ENCODE peak calls at places on chromosomes 3 and 15, in eight cellular contexts. P, M, G, H, K, O, U and W are unnamed samples.

GRCh38 chr3:47436180-47436579 is 39.6 kb downstream of the SCAP start:
- DNase-seq in U (no peak), G (no peak), H (no peak), O (no peak), M (no peak), K (no peak), P (no peak), W (no peak)

GRCh38 chr15:75648156-75649000 is 666 bp downstream of the SNX33 start:
- DNase-seq in U (no peak), P (peak), K (peak), M (no peak), O (peak), G (no peak), H (no peak), W (no peak)

GRCh38 chr15:27730878-27731277 is 368.2 kb downstream of the OCA2 start:
- DNase-seq in G (no peak), K (no peak), O (no peak), M (no peak), U (no peak), H (no peak), P (no peak), W (no peak)

GRCh38 chr3:156449712-156450574 is 105.0 kb downstream of the SSR3 start:
- DNase-seq in H (no peak), P (peak), K (peak), O (no peak), M (no peak), G (no peak), U (no peak), W (no peak)

GRCh38 chr3:112967828-112968227 is 7.1 kb downstream of the CD200R1 start:
- DNase-seq in H (no peak), U (no peak), K (no peak), M (no peak), P (no peak), O (no peak), G (no peak), W (no peak)

GRCh38 chr3:49813497-49814174 is at the start of gene UBA7:
- DNase-seq in H (no peak), M (no peak), U (no peak), G (no peak), O (peak), P (peak), K (peak), W (peak)

GRCh38 chr15:74208901-74209559 is 6.4 kb upstream of the STRA6 start:
- DNase-seq in M (no peak), U (no peak), P (peak), G (no peak), K (peak), O (no peak), H (no peak), W (no peak)

GRCh38 chr3:190684776-190685175 is 170.9 kb downstream of the IL1RAP start:
- DNase-seq in P (no peak), H (no peak), O (no peak), G (no peak), U (no peak), K (no peak), M (no peak), W (no peak)

GRCh38 chr3:12352253-12352652 is 63.4 kb downstream of the PPARG start:
- DNase-seq in O (no peak), G (no peak), U (no peak), K (no peak), M (no peak), H (no peak), P (no peak), W (no peak)

GRCh38 chr3:161031134-161031533 is 74.0 kb downstream of the B3GALNT1 start:
- DNase-seq in M (no peak), P (peak), K (no peak), G (no peak), H (no peak), O (no peak), U (no peak), W (no peak)

GRCh38 chr15:60442763-60443162 is 36.2 kb downstream of the ICE2 start:
- DNase-seq in G (no peak), K (no peak), H (no peak), U (no peak), P (peak), O (no peak), M (no peak), W (no peak)

GRCh38 chr3:194296448-194296831 is 54.7 kb downstream of the CPN2 start:
- DNase-seq in K (peak), O (peak), G (no peak), M (no peak), H (no peak), P (peak), U (no peak), W (no peak)

GRCh38 chr3:132645058-132645457 is 14.6 kb downstream of the ACAD11 start:
- DNase-seq in K (no peak), O (no peak), G (no peak), M (no peak), H (no peak), P (peak), U (no peak), W (no peak)

GRCh38 chr15:25701716-25702465 is 161.2 kb downstream of the ATP10A start:
- DNase-seq in P (no peak), U (no peak), G (no peak), K (no peak), H (no peak), O (no peak), M (no peak), W (no peak)

GRCh38 chr3:2477635-2478034 is 379.0 kb downstream of the CNTN4 start:
- DNase-seq in H (no peak), O (no peak), U (no peak), K (no peak), M (no peak), G (no peak), P (no peak), W (no peak)